ENCODE peak calls at places on chromosome 21, in ten cellular contexts. One of them, this sample, is unnamed.

GRCh38 chr21:45542667-45543370 is 579 bp upstream of the SLC19A1 start:
- DNase-seq in cardiac fibroblast: no peak
- DNase-seq in HFFc6: no peak
- DNase-seq in GM12891: no peak
- DNase-seq in GM13977: no peak
- DNase-seq in AG04449: no peak
- DNase-seq in caudate nucleus: no peak
- DNase-seq in stimulated activated CD8-positive, alpha-beta memory T cell treated with anti-CD3 and anti-CD28 coated beads, Interleukin-7, amount 100 ng/mL, for 24 hours: no peak
- DNase-seq in activated gamma-delta T cell treated with Interleukin-2 at 50 U/mL for 16 hours: no peak
- DNase-seq in A172: no peak
- DNase-seq in this sample: no peak

GRCh38 chr21:37871121-37871862 is 45.0 kb downstream of the KCNJ6 start:
- DNase-seq in cardiac fibroblast: peak; percentile 94
- DNase-seq in HFFc6: peak; percentile 69
- DNase-seq in GM12891: no peak
- DNase-seq in GM13977: no peak
- DNase-seq in AG04449: peak; percentile 49
- DNase-seq in caudate nucleus: no peak
- DNase-seq in stimulated activated CD8-positive, alpha-beta memory T cell treated with anti-CD3 and anti-CD28 coated beads, Interleukin-7, amount 100 ng/mL, for 24 hours: no peak
- DNase-seq in activated gamma-delta T cell treated with Interleukin-2 at 50 U/mL for 16 hours: no peak
- DNase-seq in A172: peak; percentile 47
- DNase-seq in this sample: peak; percentile 95

GRCh38 chr21:34020005-34020847 is 53.2 kb upstream of the MRPS6 start:
- DNase-seq in cardiac fibroblast: no peak
- DNase-seq in HFFc6: no peak
- DNase-seq in GM12891: no peak
- DNase-seq in GM13977: peak; percentile 19
- DNase-seq in AG04449: no peak
- DNase-seq in caudate nucleus: no peak
- DNase-seq in stimulated activated CD8-positive, alpha-beta memory T cell treated with anti-CD3 and anti-CD28 coated beads, Interleukin-7, amount 100 ng/mL, for 24 hours: no peak
- DNase-seq in activated gamma-delta T cell treated with Interleukin-2 at 50 U/mL for 16 hours: no peak
- DNase-seq in A172: peak; percentile 57
- DNase-seq in this sample: peak; percentile 27

GRCh38 chr21:42468511-42469131 is 27.4 kb downstream of the RSPH1 start:
- DNase-seq in cardiac fibroblast: no peak
- DNase-seq in HFFc6: no peak
- DNase-seq in GM12891: no peak
- DNase-seq in GM13977: no peak
- DNase-seq in AG04449: no peak
- DNase-seq in caudate nucleus: no peak
- DNase-seq in stimulated activated CD8-positive, alpha-beta memory T cell treated with anti-CD3 and anti-CD28 coated beads, Interleukin-7, amount 100 ng/mL, for 24 hours: no peak
- DNase-seq in activated gamma-delta T cell treated with Interleukin-2 at 50 U/mL for 16 hours: no peak
- DNase-seq in A172: peak; percentile 95
- DNase-seq in this sample: peak; percentile 57

GRCh38 chr21:27423073-27423472 is 456.2 kb upstream of the ADAMTS5 start:
- DNase-seq in cardiac fibroblast: peak; percentile 97
- DNase-seq in HFFc6: peak; percentile 89
- DNase-seq in GM12891: no peak
- DNase-seq in GM13977: no peak
- DNase-seq in AG04449: peak; percentile 82
- DNase-seq in caudate nucleus: no peak
- DNase-seq in stimulated activated CD8-positive, alpha-beta memory T cell treated with anti-CD3 and anti-CD28 coated beads, Interleukin-7, amount 100 ng/mL, for 24 hours: no peak
- DNase-seq in activated gamma-delta T cell treated with Interleukin-2 at 50 U/mL for 16 hours: no peak
- DNase-seq in A172: peak; percentile 66
- DNase-seq in this sample: peak; percentile 91

GRCh38 chr21:45825209-45825602 is 156.4 kb upstream of the COL6A1 start:
- DNase-seq in cardiac fibroblast: no peak
- DNase-seq in HFFc6: no peak
- DNase-seq in GM12891: no peak
- DNase-seq in GM13977: no peak
- DNase-seq in AG04449: no peak
- DNase-seq in caudate nucleus: no peak
- DNase-seq in stimulated activated CD8-positive, alpha-beta memory T cell treated with anti-CD3 and anti-CD28 coated beads, Interleukin-7, amount 100 ng/mL, for 24 hours: no peak
- DNase-seq in activated gamma-delta T cell treated with Interleukin-2 at 50 U/mL for 16 hours: no peak
- DNase-seq in A172: no peak
- DNase-seq in this sample: no peak

GRCh38 chr21:45750924-45751323 is 107.4 kb downstream of the PCBP3 start:
- DNase-seq in cardiac fibroblast: no peak
- DNase-seq in HFFc6: no peak
- DNase-seq in GM12891: no peak
- DNase-seq in GM13977: no peak
- DNase-seq in AG04449: no peak
- DNase-seq in caudate nucleus: no peak
- DNase-seq in stimulated activated CD8-positive, alpha-beta memory T cell treated with anti-CD3 and anti-CD28 coated beads, Interleukin-7, amount 100 ng/mL, for 24 hours: no peak
- DNase-seq in activated gamma-delta T cell treated with Interleukin-2 at 50 U/mL for 16 hours: no peak
- DNase-seq in A172: no peak
- DNase-seq in this sample: no peak

GRCh38 chr21:44896561-44897286 is 23.2 kb upstream of the PTTG1IP start:
- DNase-seq in cardiac fibroblast: no peak
- DNase-seq in HFFc6: no peak
- DNase-seq in GM12891: no peak
- DNase-seq in GM13977: no peak
- DNase-seq in AG04449: no peak
- DNase-seq in caudate nucleus: no peak
- DNase-seq in stimulated activated CD8-positive, alpha-beta memory T cell treated with anti-CD3 and anti-CD28 coated beads, Interleukin-7, amount 100 ng/mL, for 24 hours: no peak
- DNase-seq in activated gamma-delta T cell treated with Interleukin-2 at 50 U/mL for 16 hours: no peak
- DNase-seq in A172: no peak
- DNase-seq in this sample: no peak

GRCh38 chr21:41852151-41852928 is 26.8 kb downstream of the PRDM15 start:
- DNase-seq in cardiac fibroblast: no peak
- DNase-seq in HFFc6: no peak
- DNase-seq in GM12891: no peak
- DNase-seq in GM13977: no peak
- DNase-seq in AG04449: no peak
- DNase-seq in caudate nucleus: no peak
- DNase-seq in stimulated activated CD8-positive, alpha-beta memory T cell treated with anti-CD3 and anti-CD28 coated beads, Interleukin-7, amount 100 ng/mL, for 24 hours: no peak
- DNase-seq in activated gamma-delta T cell treated with Interleukin-2 at 50 U/mL for 16 hours: no peak
- DNase-seq in A172: no peak
- DNase-seq in this sample: no peak

GRCh38 chr21:42207426-42207825 is 11.5 kb upstream of the ABCG1 start:
- DNase-seq in cardiac fibroblast: no peak
- DNase-seq in HFFc6: no peak
- DNase-seq in GM12891: no peak
- DNase-seq in GM13977: no peak
- DNase-seq in AG04449: no peak
- DNase-seq in caudate nucleus: no peak
- DNase-seq in stimulated activated CD8-positive, alpha-beta memory T cell treated with anti-CD3 and anti-CD28 coated beads, Interleukin-7, amount 100 ng/mL, for 24 hours: no peak
- DNase-seq in activated gamma-delta T cell treated with Interleukin-2 at 50 U/mL for 16 hours: no peak
- DNase-seq in A172: no peak
- DNase-seq in this sample: no peak

GRCh38 chr21:37757631-37758376 is 158.5 kb downstream of the KCNJ6 start:
- DNase-seq in cardiac fibroblast: no peak
- DNase-seq in HFFc6: no peak
- DNase-seq in GM12891: no peak
- DNase-seq in GM13977: no peak
- DNase-seq in AG04449: no peak
- DNase-seq in caudate nucleus: no peak
- DNase-seq in stimulated activated CD8-positive, alpha-beta memory T cell treated with anti-CD3 and anti-CD28 coated beads, Interleukin-7, amount 100 ng/mL, for 24 hours: no peak
- DNase-seq in activated gamma-delta T cell treated with Interleukin-2 at 50 U/mL for 16 hours: no peak
- DNase-seq in A172: no peak
- DNase-seq in this sample: peak; percentile 16

GRCh38 chr21:25734654-25735220 is at the start of the genes ATP5PF and GABPA:
- DNase-seq in cardiac fibroblast: peak; percentile 99
- DNase-seq in HFFc6: peak; percentile 98
- DNase-seq in GM12891: peak; percentile 62
- DNase-seq in GM13977: peak; percentile 91
- DNase-seq in AG04449: peak; percentile 95
- DNase-seq in caudate nucleus: peak; percentile 98
- DNase-seq in stimulated activated CD8-positive, alpha-beta memory T cell treated with anti-CD3 and anti-CD28 coated beads, Interleukin-7, amount 100 ng/mL, for 24 hours: peak; percentile 96
- DNase-seq in activated gamma-delta T cell treated with Interleukin-2 at 50 U/mL for 16 hours: peak; percentile 97
- DNase-seq in A172: peak; percentile 99
- DNase-seq in this sample: peak; percentile 99

GRCh38 chr21:32412998-32413504 is 545 bp downstream of the EVA1C start:
- DNase-seq in cardiac fibroblast: peak; percentile 32
- DNase-seq in HFFc6: no peak
- DNase-seq in GM12891: no peak
- DNase-seq in GM13977: no peak
- DNase-seq in AG04449: no peak
- DNase-seq in caudate nucleus: no peak
- DNase-seq in stimulated activated CD8-positive, alpha-beta memory T cell treated with anti-CD3 and anti-CD28 coated beads, Interleukin-7, amount 100 ng/mL, for 24 hours: no peak
- DNase-seq in activated gamma-delta T cell treated with Interleukin-2 at 50 U/mL for 16 hours: no peak
- DNase-seq in A172: no peak
- DNase-seq in this sample: no peak

GRCh38 chr21:38766987-38767722 is 38.6 kb upstream of the ETS2 start:
- DNase-seq in cardiac fibroblast: no peak
- DNase-seq in HFFc6: no peak
- DNase-seq in GM12891: peak; percentile 55
- DNase-seq in GM13977: peak; percentile 81
- DNase-seq in AG04449: no peak
- DNase-seq in caudate nucleus: no peak
- DNase-seq in stimulated activated CD8-positive, alpha-beta memory T cell treated with anti-CD3 and anti-CD28 coated beads, Interleukin-7, amount 100 ng/mL, for 24 hours: peak; percentile 20
- DNase-seq in activated gamma-delta T cell treated with Interleukin-2 at 50 U/mL for 16 hours: peak; percentile 43
- DNase-seq in A172: no peak
- DNase-seq in this sample: no peak

GRCh38 chr21:27220416-27220815 is 253.5 kb upstream of the ADAMTS5 start:
- DNase-seq in cardiac fibroblast: peak; percentile 32
- DNase-seq in HFFc6: no peak
- DNase-seq in GM12891: no peak
- DNase-seq in GM13977: no peak
- DNase-seq in AG04449: no peak
- DNase-seq in caudate nucleus: no peak
- DNase-seq in stimulated activated CD8-positive, alpha-beta memory T cell treated with anti-CD3 and anti-CD28 coated beads, Interleukin-7, amount 100 ng/mL, for 24 hours: no peak
- DNase-seq in activated gamma-delta T cell treated with Interleukin-2 at 50 U/mL for 16 hours: no peak
- DNase-seq in A172: no peak
- DNase-seq in this sample: no peak

GRCh38 chr21:38769253-38769780 is 36.4 kb upstream of the ETS2 start:
- DNase-seq in cardiac fibroblast: peak; percentile 85
- DNase-seq in HFFc6: peak; percentile 92
- DNase-seq in GM12891: no peak
- DNase-seq in GM13977: no peak
- DNase-seq in AG04449: peak; percentile 60
- DNase-seq in caudate nucleus: no peak
- DNase-seq in stimulated activated CD8-positive, alpha-beta memory T cell treated with anti-CD3 and anti-CD28 coated beads, Interleukin-7, amount 100 ng/mL, for 24 hours: no peak
- DNase-seq in activated gamma-delta T cell treated with Interleukin-2 at 50 U/mL for 16 hours: no peak
- DNase-seq in A172: peak; percentile 90
- DNase-seq in this sample: peak; percentile 93

GRCh38 chr21:14591882-14592281 is 45.8 kb upstream of the SAMSN1 start:
- DNase-seq in cardiac fibroblast: peak; percentile 95
- DNase-seq in HFFc6: no peak
- DNase-seq in GM12891: no peak
- DNase-seq in GM13977: no peak
- DNase-seq in AG04449: no peak
- DNase-seq in caudate nucleus: no peak
- DNase-seq in stimulated activated CD8-positive, alpha-beta memory T cell treated with anti-CD3 and anti-CD28 coated beads, Interleukin-7, amount 100 ng/mL, for 24 hours: no peak
- DNase-seq in activated gamma-delta T cell treated with Interleukin-2 at 50 U/mL for 16 hours: no peak
- DNase-seq in A172: no peak
- DNase-seq in this sample: peak; percentile 8

GRCh38 chr21:44375281-44375651 is 21.8 kb downstream of the TRPM2 start:
- DNase-seq in cardiac fibroblast: no peak
- DNase-seq in HFFc6: no peak
- DNase-seq in GM12891: no peak
- DNase-seq in GM13977: no peak
- DNase-seq in AG04449: no peak
- DNase-seq in caudate nucleus: no peak
- DNase-seq in stimulated activated CD8-positive, alpha-beta memory T cell treated with anti-CD3 and anti-CD28 coated beads, Interleukin-7, amount 100 ng/mL, for 24 hours: no peak
- DNase-seq in activated gamma-delta T cell treated with Interleukin-2 at 50 U/mL for 16 hours: peak; percentile 46
- DNase-seq in A172: no peak
- DNase-seq in this sample: no peak

GRCh38 chr21:15592957-15593356 is 136.8 kb upstream of the USP25 start:
- DNase-seq in cardiac fibroblast: no peak
- DNase-seq in HFFc6: no peak
- DNase-seq in GM12891: no peak
- DNase-seq in GM13977: no peak
- DNase-seq in AG04449: no peak
- DNase-seq in caudate nucleus: no peak
- DNase-seq in stimulated activated CD8-positive, alpha-beta memory T cell treated with anti-CD3 and anti-CD28 coated beads, Interleukin-7, amount 100 ng/mL, for 24 hours: no peak
- DNase-seq in activated gamma-delta T cell treated with Interleukin-2 at 50 U/mL for 16 hours: no peak
- DNase-seq in A172: no peak
- DNase-seq in this sample: no peak

GRCh38 chr21:33024278-33025103 is 1.2 kb upstream of the OLIG2 start:
- DNase-seq in cardiac fibroblast: no peak
- DNase-seq in HFFc6: no peak
- DNase-seq in GM12891: no peak
- DNase-seq in GM13977: peak; percentile 48
- DNase-seq in AG04449: no peak
- DNase-seq in caudate nucleus: no peak
- DNase-seq in stimulated activated CD8-positive, alpha-beta memory T cell treated with anti-CD3 and anti-CD28 coated beads, Interleukin-7, amount 100 ng/mL, for 24 hours: no peak
- DNase-seq in activated gamma-delta T cell treated with Interleukin-2 at 50 U/mL for 16 hours: no peak
- DNase-seq in A172: no peak
- DNase-seq in this sample: no peak

GRCh38 chr21:42299324-42300044 is 15.7 kb downstream of the TFF3 start:
- DNase-seq in cardiac fibroblast: peak; percentile 27
- DNase-seq in HFFc6: no peak
- DNase-seq in GM12891: no peak
- DNase-seq in GM13977: no peak
- DNase-seq in AG04449: no peak
- DNase-seq in caudate nucleus: no peak
- DNase-seq in stimulated activated CD8-positive, alpha-beta memory T cell treated with anti-CD3 and anti-CD28 coated beads, Interleukin-7, amount 100 ng/mL, for 24 hours: no peak
- DNase-seq in activated gamma-delta T cell treated with Interleukin-2 at 50 U/mL for 16 hours: no peak
- DNase-seq in A172: peak; percentile 42
- DNase-seq in this sample: no peak

GRCh38 chr21:46431884-46432488 is 26.7 kb upstream of the DIP2A start:
- DNase-seq in cardiac fibroblast: no peak
- DNase-seq in HFFc6: no peak
- DNase-seq in GM12891: no peak
- DNase-seq in GM13977: no peak
- DNase-seq in AG04449: no peak
- DNase-seq in caudate nucleus: peak; percentile 55
- DNase-seq in stimulated activated CD8-positive, alpha-beta memory T cell treated with anti-CD3 and anti-CD28 coated beads, Interleukin-7, amount 100 ng/mL, for 24 hours: no peak
- DNase-seq in activated gamma-delta T cell treated with Interleukin-2 at 50 U/mL for 16 hours: no peak
- DNase-seq in A172: no peak
- DNase-seq in this sample: no peak

GRCh38 chr21:36122977-36123376 is 11.9 kb upstream of the CBR3 start:
- DNase-seq in cardiac fibroblast: peak; percentile 34
- DNase-seq in HFFc6: no peak
- DNase-seq in GM12891: no peak
- DNase-seq in GM13977: no peak
- DNase-seq in AG04449: no peak
- DNase-seq in caudate nucleus: no peak
- DNase-seq in stimulated activated CD8-positive, alpha-beta memory T cell treated with anti-CD3 and anti-CD28 coated beads, Interleukin-7, amount 100 ng/mL, for 24 hours: no peak
- DNase-seq in activated gamma-delta T cell treated with Interleukin-2 at 50 U/mL for 16 hours: no peak
- DNase-seq in A172: no peak
- DNase-seq in this sample: no peak

GRCh38 chr21:31573217-31573616 is 86.3 kb upstream of the SOD1 start:
- DNase-seq in cardiac fibroblast: no peak
- DNase-seq in HFFc6: no peak
- DNase-seq in GM12891: no peak
- DNase-seq in GM13977: no peak
- DNase-seq in AG04449: no peak
- DNase-seq in caudate nucleus: no peak
- DNase-seq in stimulated activated CD8-positive, alpha-beta memory T cell treated with anti-CD3 and anti-CD28 coated beads, Interleukin-7, amount 100 ng/mL, for 24 hours: no peak
- DNase-seq in activated gamma-delta T cell treated with Interleukin-2 at 50 U/mL for 16 hours: no peak
- DNase-seq in A172: no peak
- DNase-seq in this sample: no peak

GRCh38 chr21:40516336-40516735 is 330.6 kb downstream of the DSCAM start:
- DNase-seq in cardiac fibroblast: no peak
- DNase-seq in HFFc6: no peak
- DNase-seq in GM12891: no peak
- DNase-seq in GM13977: no peak
- DNase-seq in AG04449: no peak
- DNase-seq in caudate nucleus: no peak
- DNase-seq in stimulated activated CD8-positive, alpha-beta memory T cell treated with anti-CD3 and anti-CD28 coated beads, Interleukin-7, amount 100 ng/mL, for 24 hours: no peak
- DNase-seq in activated gamma-delta T cell treated with Interleukin-2 at 50 U/mL for 16 hours: no peak
- DNase-seq in A172: no peak
- DNase-seq in this sample: no peak

GRCh38 chr21:45266518-45267389 is 20.9 kb downstream of the POFUT2 start:
- DNase-seq in cardiac fibroblast: no peak
- DNase-seq in HFFc6: no peak
- DNase-seq in GM12891: no peak
- DNase-seq in GM13977: no peak
- DNase-seq in AG04449: peak; percentile 19
- DNase-seq in caudate nucleus: no peak
- DNase-seq in stimulated activated CD8-positive, alpha-beta memory T cell treated with anti-CD3 and anti-CD28 coated beads, Interleukin-7, amount 100 ng/mL, for 24 hours: no peak
- DNase-seq in activated gamma-delta T cell treated with Interleukin-2 at 50 U/mL for 16 hours: peak; percentile 56
- DNase-seq in A172: no peak
- DNase-seq in this sample: no peak

GRCh38 chr21:42343101-42343500 is 7.7 kb downstream of the TFF2 start:
- DNase-seq in cardiac fibroblast: no peak
- DNase-seq in HFFc6: no peak
- DNase-seq in GM12891: no peak
- DNase-seq in GM13977: no peak
- DNase-seq in AG04449: no peak
- DNase-seq in caudate nucleus: no peak
- DNase-seq in stimulated activated CD8-positive, alpha-beta memory T cell treated with anti-CD3 and anti-CD28 coated beads, Interleukin-7, amount 100 ng/mL, for 24 hours: no peak
- DNase-seq in activated gamma-delta T cell treated with Interleukin-2 at 50 U/mL for 16 hours: no peak
- DNase-seq in A172: no peak
- DNase-seq in this sample: no peak

GRCh38 chr21:25735895-25736597 is 1.3 kb downstream of the GABPA start:
- DNase-seq in cardiac fibroblast: peak; percentile 49
- DNase-seq in HFFc6: peak; percentile 5
- DNase-seq in GM12891: no peak
- DNase-seq in GM13977: no peak
- DNase-seq in AG04449: no peak
- DNase-seq in caudate nucleus: no peak
- DNase-seq in stimulated activated CD8-positive, alpha-beta memory T cell treated with anti-CD3 and anti-CD28 coated beads, Interleukin-7, amount 100 ng/mL, for 24 hours: no peak
- DNase-seq in activated gamma-delta T cell treated with Interleukin-2 at 50 U/mL for 16 hours: no peak
- DNase-seq in A172: peak; percentile 32
- DNase-seq in this sample: peak; percentile 71

This sample was measured in amniotic epithelial cell.